ENCODE peak calls at places on chromosomes 13 and 19, in six cellular contexts. Q is thoracic aorta; G is keratinocyte; P is CD4-positive, alpha-beta T cell; H is neural progenitor cell; Y is esophagus squamous epithelium. K is an unnamed sample. For H3K27me3, the result is how much of the 10 kb centered on the place peaks cover.

GRCh38 chr19:15330801-15331418 is 1.4 kb downstream of the BRD4 start:
- DNase-seq in Q (no peak), G (no peak), P (no peak), H (peak), Y (no peak), K (no peak)

GRCh38 chr13:62747629-62748028 is 1332.0 kb upstream of the PCDH20 start:
- DNase-seq in Q (no peak), G (no peak), P (no peak), H (no peak), Y (no peak), K (no peak)

GRCh38 chr13:113110852-113111315 is 5.3 kb downstream of the F7 start:
- DNase-seq in Q (no peak), G (no peak), P (no peak), H (no peak), Y (no peak), K (no peak)

GRCh38 chr19:23868630-23869029 is 46.1 kb upstream of the ZNF726 start:
- DNase-seq in Q (no peak), G (no peak), P (no peak), H (no peak), Y (no peak), K (no peak)

GRCh38 chr19:39539165-39539518 is 819 bp downstream of the EID2 start:
- DNase-seq in Q (no peak), G (no peak), P (no peak), H (peak), Y (no peak), K (no peak)

GRCh38 chr13:97434417-97435296 is 688 bp downstream of the RAP2A start:
- DNase-seq in Q (no peak), G (no peak), P (peak), H (no peak), Y (peak), K (peak)

GRCh38 chr13:81597101-81597500 is 1256.2 kb upstream of the SPRY2 start:
- DNase-seq in Q (no peak), G (no peak), P (no peak), H (no peak), Y (no peak), K (no peak)

GRCh38 chr13:87669379-87669978 is 1.7 kb upstream of the SLITRK5 start:
- DNase-seq in Q (no peak), G (peak), P (no peak), H (peak), Y (no peak), K (no peak)

GRCh38 chr19:42693760-42694350 is 46.4 kb downstream of the PSG3 start:
- DNase-seq in Q (no peak), G (no peak), P (no peak), H (no peak), Y (no peak), K (no peak)

GRCh38 chr19:30602661-30603322 is 230.6 kb downstream of the ZNF536 start:
- DNase-seq in Q (no peak), G (no peak), P (no peak), H (no peak), Y (no peak), K (no peak)

GRCh38 chr13:112651306-112651705 is 38.5 kb upstream of the ATP11A start:
- DNase-seq in Q (no peak), G (no peak), P (no peak), H (no peak), Y (no peak), K (no peak)

GRCh38 chr19:41531438-41532311 is 44.3 kb upstream of the CEACAM21 start:
- DNase-seq in Q (peak), G (no peak), P (peak), H (no peak), Y (peak), K (peak)

GRCh38 chr19:18735324-18735723 is 51.8 kb downstream of the CRTC1 start:
- DNase-seq in Q (no peak), G (no peak), P (no peak), H (no peak), Y (no peak), K (no peak)

GRCh38 chr13:59566544-59566943 is 597.2 kb downstream of the DIAPH3 start:
- DNase-seq in Q (no peak), G (no peak), P (no peak), H (no peak), Y (no peak), K (no peak)

GRCh38 chr19:16441661-16442071 is 30.1 kb downstream of the EPS15L1 start:
- DNase-seq in Q (no peak), G (no peak), P (no peak), H (peak), Y (no peak), K (no peak)

GRCh38 chr13:109146912-109147624 is 517.7 kb downstream of the MYO16 start:
- DNase-seq in Q (no peak), G (no peak), P (no peak), H (no peak), Y (no peak), K (no peak)

GRCh38 chr19:5436948-5437306 is 18.3 kb upstream of the ZNRF4 start:
- DNase-seq in Q (no peak), G (no peak), P (no peak), H (no peak), Y (no peak), K (no peak)

GRCh38 chr19:29060833-29061364 is 152.1 kb downstream of the UQCRFS1 start:
- DNase-seq in Q (no peak), G (no peak), P (no peak), H (no peak), Y (no peak), K (no peak)

GRCh38 chr19:58033741-58034475 is at the start of gene ZSCAN1:
- DNase-seq in Q (no peak), G (no peak), P (no peak), H (peak), Y (no peak), K (no peak)

GRCh38 chr13:97226788-97227627 is 4.9 kb downstream of the MBNL2 start:
- DNase-seq in Q (no peak), G (no peak), P (no peak), H (no peak), Y (no peak), K (no peak)

GRCh38 chr19:56153507-56153906 is 12.4 kb downstream of the ZNF444 start:
- DNase-seq in Q (no peak), G (no peak), P (no peak), H (peak), Y (no peak), K (no peak)

GRCh38 chr13:71464673-71465072 is 402.3 kb downstream of the DACH1 start:
- DNase-seq in Q (no peak), G (no peak), P (no peak), H (no peak), Y (no peak), K (no peak)

GRCh38 chr13:100728201-100728600 is 53.6 kb upstream of the TMTC4 start:
- DNase-seq in Q (no peak), G (no peak), P (no peak), H (no peak), Y (no peak), K (no peak)

DNA sequence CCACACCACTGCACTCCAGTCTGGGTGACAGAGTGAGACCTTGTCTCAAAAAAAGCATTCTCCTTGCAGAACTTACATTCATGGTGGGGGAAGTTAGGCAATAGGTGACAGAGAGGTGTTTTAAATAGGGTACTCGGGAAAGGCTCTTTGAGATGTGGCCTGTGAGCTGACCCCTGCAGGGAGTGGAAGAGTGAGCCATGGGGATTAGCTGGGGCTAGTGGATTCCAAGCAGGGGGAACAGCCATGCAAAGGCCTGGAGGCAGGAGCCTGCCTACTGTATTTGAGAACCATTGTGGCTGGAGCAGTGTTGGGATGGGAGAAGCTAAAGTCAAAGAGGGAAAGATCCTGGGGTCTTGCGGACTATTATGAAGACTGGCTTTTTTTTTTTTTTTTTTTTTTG is 3.9 kb upstream of the DMKN start:
- DNase-seq in Q (no peak), G (no peak), P (no peak), H (no peak), Y (no peak), K (no peak)
- H3K27me3 ChIP-seq in Q (under half), G (under half), P (under half), H (under half), Y (under half), K (under half)

DNA sequence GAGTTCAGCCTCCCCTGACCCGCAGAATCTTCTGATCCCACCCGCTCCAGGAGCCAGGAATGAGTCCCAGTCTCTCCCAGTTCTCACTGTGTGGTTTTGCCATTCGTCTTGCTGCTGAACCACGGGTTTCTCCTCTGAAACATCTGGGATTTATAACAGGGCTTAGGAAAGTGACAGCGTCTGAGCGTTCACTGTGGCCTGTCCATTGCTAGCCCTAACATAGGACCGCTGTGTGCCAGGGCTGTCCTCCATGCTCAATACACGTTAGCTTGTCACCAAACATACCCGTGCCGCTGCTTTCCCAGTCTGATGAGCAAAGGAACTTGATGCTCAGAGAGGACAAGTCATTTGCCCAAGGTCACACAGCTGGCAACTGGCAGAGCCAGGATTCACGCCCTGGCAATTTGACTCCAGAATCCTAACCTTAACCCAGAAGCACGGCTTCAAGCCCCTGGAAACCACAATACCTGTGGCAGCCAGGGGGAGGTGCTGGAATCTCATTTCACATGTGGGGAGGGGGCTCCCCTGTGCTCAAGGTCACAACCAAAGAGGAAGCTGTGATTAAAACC is 1.1 kb upstream of the APOE start:
- DNase-seq in Q (no peak), G (no peak), P (no peak), H (peak), Y (no peak), K (no peak)
- TF ChIP-seq CTCF in Q (no peak), G (no peak), P (no peak), H (peak), Y (no peak), K (peak)

DNA sequence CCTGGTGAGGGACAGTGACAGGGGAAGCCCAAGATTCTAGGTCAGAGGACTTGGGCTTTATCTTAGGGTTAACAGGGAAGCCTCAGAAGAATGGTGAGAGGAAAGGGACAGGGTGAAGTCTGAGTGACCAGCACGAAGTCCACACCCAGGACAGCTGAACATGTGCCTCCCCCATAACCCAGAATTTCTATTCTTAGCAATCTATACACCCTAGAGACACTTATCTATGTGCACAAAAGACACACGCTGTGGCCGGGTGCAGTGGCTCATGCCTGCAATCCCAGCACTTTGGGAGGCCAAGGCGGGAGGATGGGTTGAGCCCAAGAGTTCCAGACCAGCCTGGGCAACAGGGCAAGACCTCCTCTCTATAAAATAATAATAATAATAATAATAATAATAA is 11.1 kb upstream of the OLFM2 start:
- DNase-seq in Q (no peak), G (no peak), P (no peak), H (no peak), Y (no peak), K (no peak)
- H3K27me3 ChIP-seq in Q (under half), G (under half), P (under half), H (under half), Y (under half), K (under half)

GRCh38 chr19:2443116-2443784 is 13.5 kb downstream of the LMNB2 start:
- DNase-seq in Q (no peak), G (no peak), P (no peak), H (no peak), Y (no peak), K (no peak)

GRCh38 chr19:2449019-2449418 is 7.7 kb downstream of the LMNB2 start:
- DNase-seq in Q (no peak), G (no peak), P (no peak), H (no peak), Y (no peak), K (no peak)

GRCh38 chr19:2444251-2445002 is 12.3 kb downstream of the LMNB2 start:
- DNase-seq in Q (no peak), G (no peak), P (no peak), H (no peak), Y (no peak), K (no peak)

GRCh38 chr19:2443785-2444182 is 13.0 kb downstream of the LMNB2 start:
- DNase-seq in Q (no peak), G (no peak), P (no peak), H (no peak), Y (no peak), K (no peak)

GRCh38 chr19:2446390-2446789 is 10.4 kb downstream of the LMNB2 start:
- DNase-seq in Q (no peak), G (no peak), P (no peak), H (no peak), Y (no peak), K (no peak)
- TF ChIP-seq CTCF in Q (no peak), G (no peak), P (no peak), H (no peak), Y (no peak), K (no peak)